ENCODE peak calls at places on chromosomes 3 and 15, in seven cellular contexts. E is PC-3, Z is HCT116, H is MM.1S, J is SK-N-SH, G is PC-9, S is GM23248. A is an unnamed sample.

GRCh38 chr3:115982121-115982520 is 358.8 kb downstream of the GAP43 start:
- DNase-seq in E (no peak), Z (no peak), H (no peak), J (no peak), G (no peak), S (no peak), A (no peak)

GRCh38 chr15:73295630-73296286 is 73.0 kb downstream of the HCN4 start:
- DNase-seq in E (no peak), Z (no peak), H (no peak), J (no peak), G (no peak), S (peak; percentile 20), A (no peak)

GRCh38 chr15:48536681-48537091 is 108.8 kb downstream of the FBN1 start:
- DNase-seq in E (no peak), Z (no peak), H (no peak), J (peak; percentile 36), G (no peak), S (peak; percentile 67), A (no peak)

GRCh38 chr15:39896837-39897236 is 23.2 kb downstream of the GPR176 start:
- DNase-seq in E (no peak), Z (no peak), H (no peak), J (no peak), G (no peak), S (peak; percentile 69), A (no peak)

GRCh38 chr3:27628029-27628750 is 93.9 kb downstream of the EOMES start:
- DNase-seq in E (peak; percentile 91), Z (no peak), H (peak; percentile 31), J (no peak), G (no peak), S (no peak), A (no peak)

GRCh38 chr3:189914799-189915198 is 205.9 kb downstream of the P3H2 start:
- DNase-seq in E (peak; percentile 94), Z (no peak), H (no peak), J (no peak), G (peak; percentile 51), S (peak; percentile 94), A (no peak)

GRCh38 chr3:149765762-149766334 is 13.6 kb upstream of the COMMD2 start:
- DNase-seq in E (peak; percentile 59), Z (no peak), H (peak; percentile 29), J (peak; percentile 9), G (no peak), S (peak; percentile 66), A (peak; percentile 37)

GRCh38 chr3:188533612-188534357 is 379.8 kb downstream of the LPP start:
- DNase-seq in E (peak; percentile 23), Z (no peak), H (no peak), J (no peak), G (no peak), S (no peak), A (no peak)

GRCh38 chr3:170458285-170458684 is 39.6 kb downstream of the CLDN11 start:
- DNase-seq in E (no peak), Z (no peak), H (no peak), J (no peak), G (no peak), S (no peak), A (no peak)

GRCh38 chr3:9810357-9810726 is 280 bp downstream of the TTLL3 start:
- DNase-seq in E (no peak), Z (no peak), H (no peak), J (no peak), G (no peak), S (peak; percentile 53), A (no peak)

GRCh38 chr3:61650276-61650675 is 88.9 kb downstream of the PTPRG start:
- DNase-seq in E (peak; percentile 18), Z (no peak), H (no peak), J (no peak), G (no peak), S (peak; percentile 92), A (no peak)

GRCh38 chr3:159881828-159882309 is 106.8 kb upstream of the IL12A start:
- DNase-seq in E (no peak), Z (no peak), H (no peak), J (no peak), G (peak; percentile 21), S (no peak), A (no peak)

GRCh38 chr3:151404316-151404715 is 19.8 kb upstream of the P2RY12 start:
- DNase-seq in E (peak; percentile 23), Z (no peak), H (no peak), J (no peak), G (no peak), S (peak; percentile 68), A (no peak)

GRCh38 chr15:54187325-54187724 is 209.1 kb downstream of the UNC13C start:
- DNase-seq in E (no peak), Z (no peak), H (peak; percentile 71), J (no peak), G (no peak), S (no peak), A (no peak)

GRCh38 chr3:32109256-32109655 is 2.8 kb downstream of the GPD1L start:
- DNase-seq in E (peak; percentile 20), Z (no peak), H (no peak), J (peak; percentile 46), G (no peak), S (peak; percentile 10), A (no peak)

GRCh38 chr3:165837058-165837525 is at the start of gene BCHE:
- DNase-seq in E (peak; percentile 38), Z (no peak), H (no peak), J (no peak), G (no peak), S (no peak), A (no peak)

GRCh38 chr3:112111785-112112402 is 21.2 kb downstream of the GCSAM start:
- DNase-seq in E (peak; percentile 89), Z (peak; percentile 46), H (peak; percentile 85), J (peak; percentile 70), G (peak; percentile 60), S (peak; percentile 78), A (peak; percentile 96)

GRCh38 chr3:69012111-69012835 is 1.2 kb downstream of the EOGT start:
- DNase-seq in E (no peak), Z (no peak), H (no peak), J (no peak), G (no peak), S (peak; percentile 81), A (no peak)

GRCh38 chr3:38090453-38090852 is 46.5 kb downstream of the ACAA1 start:
- DNase-seq in E (no peak), Z (no peak), H (no peak), J (no peak), G (no peak), S (no peak), A (no peak)

GRCh38 chr3:17044844-17045243 is 160.1 kb downstream of the PLCL2 start:
- DNase-seq in E (no peak), Z (no peak), H (no peak), J (no peak), G (no peak), S (no peak), A (no peak)

GRCh38 chr3:115623414-115623868 is at the start of gene GAP43:
- DNase-seq in E (peak; percentile 15), Z (no peak), H (no peak), J (peak; percentile 51), G (peak; percentile 12), S (peak; percentile 83), A (no peak)

DNA sequence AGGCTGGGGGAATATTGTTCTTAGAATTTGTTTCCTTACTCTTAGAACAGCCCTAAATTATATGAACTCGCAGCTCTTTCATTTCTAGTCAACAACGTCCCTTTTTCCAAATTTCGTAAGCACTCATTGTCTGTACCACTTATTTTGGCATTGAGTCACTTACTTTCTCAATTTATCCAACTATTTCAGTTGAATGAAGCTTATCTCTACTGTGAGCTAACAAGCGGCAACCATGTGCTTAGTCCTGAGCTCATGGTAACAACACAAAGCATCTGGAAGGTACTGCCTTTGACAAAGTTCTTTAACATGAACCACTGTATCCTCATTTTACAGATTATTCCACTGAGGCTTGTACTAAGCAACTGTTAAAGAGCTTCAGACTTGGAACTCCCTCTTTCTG is 191.1 kb downstream of the GREM1 start:
- DNase-seq in E (no peak), Z (no peak), H (no peak), J (no peak), G (no peak), S (no peak), A (peak; percentile 32)
- H3K9me2 ChIP-seq in E (no peaks in the 10 kb centered on the region), Z (no peaks in the 10 kb centered on the region), H (no peaks in the 10 kb centered on the region), J (no peaks in the 10 kb centered on the region), G (no peaks in the 10 kb centered on the region), S (no peaks in the 10 kb centered on the region), A (no peaks in the 10 kb centered on the region)

DNA sequence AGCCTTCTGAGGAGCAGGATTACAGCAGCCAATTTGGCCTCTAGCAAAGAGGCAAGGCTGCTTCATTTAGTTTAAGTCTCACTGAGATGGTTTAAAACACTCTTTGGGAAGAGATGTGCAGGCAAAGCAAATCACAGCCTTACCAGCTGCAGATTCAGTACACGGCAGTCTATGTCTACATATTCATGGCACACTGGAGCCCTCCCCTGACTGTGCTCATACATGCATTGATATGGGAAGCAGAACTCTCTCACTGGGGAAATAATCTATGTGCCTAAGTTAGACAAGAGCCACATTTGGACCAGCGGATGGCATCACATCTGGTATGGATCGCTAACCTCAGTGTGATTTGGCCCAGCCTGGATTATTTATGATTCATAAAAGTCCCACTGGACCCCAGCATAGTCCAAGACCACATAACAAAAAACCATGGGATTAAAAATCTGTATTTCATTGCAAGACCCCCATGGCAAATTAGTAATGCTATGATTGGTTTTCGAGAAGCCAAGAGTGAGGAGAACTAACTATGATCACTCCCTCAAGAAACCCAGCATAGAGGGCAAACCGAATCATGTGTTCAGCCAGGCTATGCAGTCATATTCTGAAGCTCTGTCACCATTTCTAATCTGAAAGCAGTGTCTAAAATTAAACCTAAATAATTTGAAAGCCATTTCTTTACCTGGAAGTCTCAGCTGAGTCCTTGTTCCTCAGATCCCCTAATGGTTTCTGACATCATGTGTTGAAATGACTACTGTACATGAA is 1.3 kb downstream of the PRICKLE2 start:
- DNase-seq in E (no peak), Z (no peak), H (peak; percentile 82), J (no peak), G (no peak), S (peak; percentile 71), A (peak; percentile 53)
- H3K4me3 ChIP-seq in E (no peak overlapping the region), Z (no peak overlapping the region), H (peak overlapping the region; percentile 66), J (peak overlapping the region; percentile 37), G (no peak overlapping the region), S (peak overlapping the region; percentile 75), A (peak overlapping the region; percentile 75)

GRCh38 chr3:1824359-1824758 is 274.3 kb upstream of the CNTN4 start:
- DNase-seq in E (no peak), Z (no peak), H (no peak), J (no peak), G (no peak), S (no peak), A (no peak)

GRCh38 chr3:1828519-1828918 is 270.1 kb upstream of the CNTN4 start:
- DNase-seq in E (no peak), Z (no peak), H (no peak), J (peak; percentile 28), G (no peak), S (no peak), A (no peak)

DNA sequence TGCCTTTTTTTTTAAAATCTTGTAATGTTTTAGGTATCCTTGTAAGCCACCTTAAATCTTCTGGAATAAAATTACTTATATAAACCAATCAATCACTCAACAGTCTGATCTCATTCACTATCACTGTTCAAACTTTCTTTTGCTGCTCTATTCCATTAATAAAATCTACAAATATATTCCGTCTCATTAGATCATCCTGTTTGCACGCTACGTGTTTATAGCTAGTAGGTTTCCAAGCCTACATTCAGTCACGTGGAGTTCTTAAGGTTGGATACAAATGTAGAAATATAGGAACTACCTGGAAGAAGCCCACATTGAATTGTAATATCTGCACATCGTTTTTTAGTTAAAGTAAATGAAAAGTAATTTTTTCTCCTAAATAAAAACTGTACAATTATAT is 274.8 kb upstream of the CNTN4 start:
- DNase-seq in E (no peak), Z (no peak), H (no peak), J (no peak), G (no peak), S (no peak), A (no peak)
- H3K9me3 ChIP-seq in E (peaks cover 52% of the 10 kb centered on the region), Z (peaks cover 20% of the 10 kb centered on the region), H (no peaks in the 10 kb centered on the region), J (no peaks in the 10 kb centered on the region), G (no peaks in the 10 kb centered on the region), S (no peaks in the 10 kb centered on the region), A (no peaks in the 10 kb centered on the region)

GRCh38 chr3:41162541-41162940 is 36.8 kb upstream of the CTNNB1 start:
- DNase-seq in E (no peak), Z (no peak), H (no peak), J (no peak), G (no peak), S (no peak), A (no peak)
- H3K9me2 ChIP-seq in E (no peaks in the 10 kb centered on the region), Z (no peaks in the 10 kb centered on the region), H (no peaks in the 10 kb centered on the region), J (no peaks in the 10 kb centered on the region), G (no peaks in the 10 kb centered on the region), S (no peaks in the 10 kb centered on the region), A (no peaks in the 10 kb centered on the region)